ENCODE peak calls at places on chromosomes 7 and 10, in five cellular contexts. B, Z, O, R and F are unnamed samples.

GRCh38 chr7:147803625-147804024 is 786.9 kb upstream of the C7orf33 start:
- DNase-seq in B (no peak), Z (no peak), O (no peak), R (no peak), F (no peak)

GRCh38 chr7:1894906-1895663 is 225.0 kb downstream of the ELFN1 start:
- DNase-seq in B (no peak), Z (no peak), O (no peak), R (no peak), F (no peak)

GRCh38 chr7:126419047-126419446 is 833.7 kb downstream of the GRM8 start:
- DNase-seq in B (no peak), Z (no peak), O (no peak), R (no peak), F (no peak)

GRCh38 chr7:29459591-29459990 is 104.0 kb upstream of the PRR15 start:
- DNase-seq in B (no peak), Z (no peak), O (no peak), R (no peak), F (no peak)

GRCh38 chr7:138564365-138564764 is 104.3 kb downstream of the TRIM24 start:
- DNase-seq in B (peak), Z (no peak), O (no peak), R (peak), F (no peak)

GRCh38 chr7:135801045-135801693 is 52.6 kb upstream of the FAM180A start:
- DNase-seq in B (no peak), Z (peak), O (peak), R (peak), F (no peak)

GRCh38 chr7:42115795-42116194 is 121.2 kb downstream of the GLI3 start:
- DNase-seq in B (no peak), Z (no peak), O (no peak), R (no peak), F (no peak)

GRCh38 chr7:11931306-11931705 is 99.3 kb upstream of the THSD7A start:
- DNase-seq in B (no peak), Z (no peak), O (no peak), R (no peak), F (no peak)

GRCh38 chr7:88396295-88396947 is 89.7 kb upstream of the STEAP4 start:
- DNase-seq in B (no peak), Z (peak), O (no peak), R (no peak), F (no peak)

GRCh38 chr10:70578371-70578947 is 24.1 kb downstream of the PRF1 start:
- DNase-seq in B (no peak), Z (peak), O (peak), R (peak), F (peak)

GRCh38 chr7:36185732-36186131 is 32.7 kb downstream of the EEPD1 start:
- DNase-seq in B (no peak), Z (no peak), O (peak), R (peak), F (no peak)

GRCh38 chr10:59960751-59961150 is 54.4 kb upstream of the CCDC6 start:
- DNase-seq in B (no peak), Z (no peak), O (peak), R (no peak), F (no peak)

GRCh38 chr7:116522247-116522646 is 2.6 kb upstream of the CAV1 start:
- DNase-seq in B (no peak), Z (no peak), O (peak), R (peak), F (peak)

GRCh38 chr10:130127612-130128607 is 8.3 kb upstream of the GLRX3 start:
- DNase-seq in B (peak), Z (no peak), O (peak), R (no peak), F (peak)

GRCh38 chr7:19762631-19763030 is 10.8 kb downstream of the TMEM196 start:
- DNase-seq in B (no peak), Z (no peak), O (peak), R (no peak), F (no peak)

GRCh38 chr7:37698271-37698670 is 14.7 kb downstream of the GPR141 start:
- DNase-seq in B (no peak), Z (no peak), O (no peak), R (no peak), F (no peak)

GRCh38 chr7:138226001-138226476 is 149.8 kb downstream of the AKR1D1 start:
- DNase-seq in B (no peak), Z (no peak), O (peak), R (no peak), F (no peak)

GRCh38 chr7:111212857-111213523 is 122.1 kb downstream of the LRRN3 start:
- DNase-seq in B (no peak), Z (no peak), O (no peak), R (no peak), F (no peak)

GRCh38 chr10:4459531-4459930 is 366.5 kb upstream of the AKR1E2 start:
- DNase-seq in B (no peak), Z (no peak), O (peak), R (no peak), F (no peak)

GRCh38 chr10:95533590-95533989 is 27.6 kb downstream of the SORBS1 start:
- DNase-seq in B (no peak), Z (no peak), O (no peak), R (no peak), F (no peak)

DNA sequence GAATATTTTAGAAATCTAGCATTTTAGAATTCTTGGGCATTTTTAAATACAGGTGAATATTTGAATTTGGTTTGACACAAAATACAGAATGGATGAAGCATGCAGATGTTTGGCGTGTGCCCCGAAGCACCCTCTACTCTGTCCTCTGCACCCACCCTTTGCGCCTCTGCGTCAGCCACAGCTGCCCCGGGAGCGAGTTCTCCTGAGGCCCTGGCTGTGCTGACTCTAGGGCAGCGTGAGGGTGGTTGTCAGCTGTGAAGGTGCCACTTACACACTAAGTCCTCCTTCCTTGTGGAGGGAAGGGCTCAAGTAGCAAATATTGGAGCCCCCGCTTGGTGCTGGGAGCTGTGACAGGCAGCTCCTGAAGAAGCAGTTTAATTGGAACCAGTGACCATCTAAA is 48.4 kb downstream of the DAGLB start:
- DNase-seq in B (no peak), Z (no peak), O (no peak), R (no peak), F (no peak)
- H3K4me3 ChIP-seq in B (no peak), Z (no peak), O (no peak), R (no peak), F (no peak)

DNA sequence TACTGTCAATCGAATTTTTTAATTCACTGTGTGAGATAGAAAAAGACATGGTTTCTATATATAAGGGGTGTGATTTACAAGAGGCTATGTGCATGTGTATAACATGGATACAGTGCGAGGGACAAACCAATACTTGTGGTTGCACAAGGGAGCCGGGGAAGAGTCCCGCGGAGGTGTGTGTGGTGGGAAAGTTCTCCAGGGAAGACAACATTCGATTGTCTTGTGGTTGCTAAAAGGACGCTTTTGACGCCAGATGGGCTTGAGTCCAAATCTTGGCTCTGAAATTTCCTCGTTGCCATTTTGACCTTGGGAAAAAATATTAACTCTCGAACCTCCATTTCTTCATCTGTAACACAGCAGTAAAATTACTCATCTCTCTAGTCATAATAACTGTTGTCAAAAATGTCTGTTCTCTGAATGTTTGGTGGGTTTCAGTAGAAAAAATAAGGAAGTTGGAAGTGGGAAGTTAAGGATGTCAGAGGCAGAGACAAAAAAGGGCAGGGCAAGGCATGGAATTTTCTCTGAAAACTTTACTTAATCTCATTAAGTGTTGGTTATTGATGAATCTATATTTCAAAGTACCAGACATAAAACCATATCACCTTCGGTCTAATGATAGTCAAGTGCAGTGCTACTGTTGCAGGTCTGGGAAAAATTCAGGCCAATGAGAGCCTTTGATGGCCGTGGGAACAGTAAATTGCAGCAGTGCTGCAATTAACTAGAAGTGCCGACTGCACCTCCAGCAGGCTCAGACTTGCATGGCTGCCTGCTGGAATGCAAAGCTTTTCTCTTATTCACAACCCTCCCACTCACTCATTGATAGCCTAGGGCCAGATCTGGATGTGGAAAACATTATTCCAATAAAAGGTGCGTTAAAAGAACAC is 16.6 kb downstream of the PLXDC2 start:
- DNase-seq in B (no peak), Z (no peak), O (no peak), R (no peak), F (no peak)
- H3K4me3 ChIP-seq in B (no peak), Z (no peak), O (no peak), R (no peak), F (no peak)

DNA sequence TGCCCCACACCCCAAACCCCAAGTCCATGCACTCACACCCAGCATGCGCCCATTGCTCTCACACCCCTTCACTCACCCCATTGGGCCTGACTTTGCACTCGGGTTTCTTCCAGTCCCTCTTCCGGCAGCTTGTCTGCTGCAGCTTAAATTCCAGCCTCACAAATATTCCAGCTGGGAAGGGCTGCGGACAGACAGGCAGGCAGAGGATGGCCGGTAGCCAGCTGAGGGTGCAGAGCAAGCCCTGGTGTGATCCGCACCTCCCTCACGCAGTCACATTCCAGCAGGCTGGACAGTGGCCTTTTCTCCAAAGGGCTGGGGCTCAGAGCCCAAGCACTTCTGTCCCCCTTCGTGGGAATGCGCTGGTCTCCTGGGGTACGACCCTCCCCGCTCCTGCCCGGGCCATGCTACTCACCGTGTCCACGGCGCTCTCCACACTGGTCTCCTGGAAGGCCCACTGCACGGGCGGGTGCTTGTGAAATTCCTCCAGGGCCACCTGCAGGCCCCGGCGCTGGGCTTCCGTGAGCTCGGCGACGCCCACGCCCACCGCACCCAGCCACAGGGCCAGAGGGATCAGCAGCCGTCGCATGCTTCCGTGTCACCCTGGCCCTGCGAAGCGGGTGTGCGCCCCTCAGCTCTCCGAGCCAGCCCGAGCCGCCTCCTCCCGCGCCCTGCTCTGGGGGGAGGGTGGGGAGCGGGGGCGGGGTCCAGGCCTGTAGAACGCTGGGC is 1.2 kb downstream of the RARRES2 start:
- DNase-seq in B (no peak), Z (no peak), O (peak), R (peak), F (no peak)
- H3K4me3 ChIP-seq in B (peak), Z (no peak), O (peak), R (no peak), F (peak)

DNA sequence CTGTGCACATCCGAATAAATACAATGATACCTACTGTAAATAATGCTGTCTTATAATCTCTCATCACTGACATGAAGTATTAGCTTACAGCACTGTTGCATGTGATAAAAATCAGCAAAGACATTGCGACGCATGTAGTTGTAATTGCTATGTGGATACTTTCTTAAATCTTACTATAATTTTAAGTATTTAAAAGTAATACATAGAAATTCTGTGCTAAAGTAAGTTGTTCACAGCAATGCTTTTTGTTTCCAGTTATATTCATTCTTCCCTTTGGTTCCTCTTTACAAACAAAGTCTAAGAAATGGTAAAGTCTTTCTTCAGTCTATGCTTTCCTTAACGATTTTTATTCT is 113.7 kb upstream of the DGKB start:
- DNase-seq in B (no peak), Z (no peak), O (no peak), R (no peak), F (no peak)
- H3K4me3 ChIP-seq in B (no peak), Z (no peak), O (no peak), R (no peak), F (no peak)

DNA sequence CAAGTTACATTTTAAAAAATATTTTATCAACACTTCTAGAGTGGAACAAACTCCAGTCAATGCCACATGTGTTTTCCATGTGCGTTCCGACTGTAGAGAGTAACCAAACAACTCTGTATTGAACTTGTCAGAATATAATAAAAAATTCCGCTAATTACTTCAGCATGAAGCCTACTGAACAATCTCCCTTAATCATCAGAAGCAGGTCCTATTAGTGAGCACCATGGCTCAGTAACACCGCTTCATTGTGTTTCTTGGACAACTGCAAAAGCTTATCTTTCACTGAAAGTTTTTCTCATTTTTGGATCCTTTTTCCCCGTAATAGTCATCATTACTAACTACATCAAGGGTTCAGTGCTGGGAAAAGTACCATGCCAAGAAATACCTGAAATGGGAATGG is 117.0 kb downstream of the MKX start:
- DNase-seq in B (no peak), Z (no peak), O (no peak), R (no peak), F (no peak)
- H3K4me3 ChIP-seq in B (no peak), Z (no peak), O (no peak), R (no peak), F (no peak)

GRCh38 chr7:63789378-63790176 is 209.1 kb upstream of the ZNF722 start:
- DNase-seq in B (no peak), Z (no peak), O (no peak), R (no peak), F (no peak)
- H3K4me3 ChIP-seq in B (peak), Z (no peak), O (no peak), R (no peak), F (no peak)

GRCh38 chr7:148858489-148858888 is 25.6 kb downstream of the EZH2 start:
- DNase-seq in B (no peak), Z (no peak), O (no peak), R (no peak), F (no peak)
- H3K4me3 ChIP-seq in B (no peak), Z (no peak), O (no peak), R (no peak), F (no peak)

GRCh38 chr10:132764108-132764507 is 21.8 kb downstream of the NKX6-2 start:
- DNase-seq in B (no peak), Z (no peak), O (no peak), R (no peak), F (no peak)

GRCh38 chr10:132768346-132769248 is 17.4 kb downstream of the NKX6-2 start:
- DNase-seq in B (no peak), Z (no peak), O (no peak), R (no peak), F (no peak)

GRCh38 chr10:132763545-132763944 is 22.4 kb downstream of the NKX6-2 start:
- DNase-seq in B (no peak), Z (no peak), O (no peak), R (no peak), F (no peak)

GRCh38 chr10:132766291-132766690 is 19.7 kb downstream of the NKX6-2 start:
- DNase-seq in B (no peak), Z (no peak), O (no peak), R (no peak), F (no peak)

GRCh38 chr10:132765435-132765834 is 20.5 kb downstream of the NKX6-2 start:
- DNase-seq in B (no peak), Z (no peak), O (no peak), R (no peak), F (no peak)
- H3K4me3 ChIP-seq in B (no peak), Z (no peak), O (no peak), R (no peak), F (no peak)

DNA sequence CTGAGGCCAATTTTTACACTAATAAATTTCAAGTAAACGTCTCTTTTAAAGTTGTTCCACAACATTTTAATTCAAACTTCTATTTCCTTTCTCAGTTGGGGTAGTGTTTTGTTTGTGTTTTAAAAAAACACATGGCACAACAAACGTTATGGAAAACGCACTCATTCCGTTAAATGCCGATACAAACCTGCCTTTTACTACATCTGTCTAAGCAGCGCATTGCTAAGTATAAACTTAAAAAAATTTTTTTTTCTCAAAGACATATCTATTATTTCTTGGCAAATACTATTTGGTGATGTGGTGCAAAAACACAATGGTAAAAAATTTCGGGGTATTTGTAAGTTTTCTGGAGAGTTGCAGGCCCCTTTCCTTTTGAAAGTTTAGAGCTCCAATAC is 1.4 kb downstream of the SKIDA1 start:
- DNase-seq in B (no peak), Z (no peak), O (no peak), R (no peak), F (no peak)
- H3K4me3 ChIP-seq in B (no peak), Z (no peak), O (no peak), R (peak), F (no peak)